ENCODE peak calls at places on chromosomes 16 and 17, in four cellular contexts. One of them, this sample, is unnamed.

GRCh38 chr17:74337834-74338500 is 11.9 kb downstream of the KIF19 start:
- DNase-seq in ELR: no peak
- DNase-seq in stimulated activated CD4-positive, alpha-beta T cell treated with anti-CD3 and anti-CD28 coated beads, TNF-alpha, amount 100 ng/mL, for 48 hours: no peak
- DNase-seq in glomerular endothelial cell: no peak
- DNase-seq in this sample: no peak

GRCh38 chr17:70295732-70296131 is 126.4 kb downstream of the KCNJ2 start:
- DNase-seq in stimulated activated CD4-positive, alpha-beta T cell treated with anti-CD3 and anti-CD28 coated beads, TNF-alpha, amount 100 ng/mL, for 48 hours: no peak
- DNase-seq in ELR: no peak
- DNase-seq in glomerular endothelial cell: no peak
- DNase-seq in this sample: no peak

GRCh38 chr16:17334096-17334495 is 136.7 kb downstream of the XYLT1 start:
- DNase-seq in ELR: peak; percentile 83
- DNase-seq in glomerular endothelial cell: no peak
- DNase-seq in stimulated activated CD4-positive, alpha-beta T cell treated with anti-CD3 and anti-CD28 coated beads, TNF-alpha, amount 100 ng/mL, for 48 hours: no peak
- DNase-seq in this sample: peak; percentile 13

GRCh38 chr16:30997000-30997886 is 12.2 kb downstream of the HSD3B7 start:
- DNase-seq in ELR: peak; percentile 87
- DNase-seq in stimulated activated CD4-positive, alpha-beta T cell treated with anti-CD3 and anti-CD28 coated beads, TNF-alpha, amount 100 ng/mL, for 48 hours: peak; percentile 66
- DNase-seq in glomerular endothelial cell: no peak
- DNase-seq in this sample: peak; percentile 82

GRCh38 chr16:3642397-3643094 is 11.9 kb upstream of the DNASE1 start:
- DNase-seq in stimulated activated CD4-positive, alpha-beta T cell treated with anti-CD3 and anti-CD28 coated beads, TNF-alpha, amount 100 ng/mL, for 48 hours: no peak
- DNase-seq in glomerular endothelial cell: no peak
- DNase-seq in ELR: peak; percentile 32
- DNase-seq in this sample: no peak

GRCh38 chr17:13647551-13647950 is 45.8 kb upstream of the HS3ST3A1 start:
- DNase-seq in stimulated activated CD4-positive, alpha-beta T cell treated with anti-CD3 and anti-CD28 coated beads, TNF-alpha, amount 100 ng/mL, for 48 hours: no peak
- DNase-seq in ELR: no peak
- DNase-seq in glomerular endothelial cell: no peak
- DNase-seq in this sample: no peak

GRCh38 chr17:60901806-60902205 is 224.2 kb downstream of the BCAS3 start:
- DNase-seq in stimulated activated CD4-positive, alpha-beta T cell treated with anti-CD3 and anti-CD28 coated beads, TNF-alpha, amount 100 ng/mL, for 48 hours: no peak
- DNase-seq in glomerular endothelial cell: no peak
- DNase-seq in ELR: peak; percentile 81
- DNase-seq in this sample: no peak

GRCh38 chr17:82231562-82232321 is 2.9 kb downstream of the SLC16A3 start:
- DNase-seq in stimulated activated CD4-positive, alpha-beta T cell treated with anti-CD3 and anti-CD28 coated beads, TNF-alpha, amount 100 ng/mL, for 48 hours: no peak
- DNase-seq in ELR: peak; percentile 79
- DNase-seq in glomerular endothelial cell: no peak
- DNase-seq in this sample: no peak

GRCh38 chr17:55416470-55417052 is 5.1 kb downstream of the MMD start:
- DNase-seq in ELR: no peak
- DNase-seq in glomerular endothelial cell: no peak
- DNase-seq in stimulated activated CD4-positive, alpha-beta T cell treated with anti-CD3 and anti-CD28 coated beads, TNF-alpha, amount 100 ng/mL, for 48 hours: no peak
- DNase-seq in this sample: no peak

GRCh38 chr16:84052071-84052622 is 9.6 kb upstream of the SLC38A8 start:
- DNase-seq in glomerular endothelial cell: no peak
- DNase-seq in stimulated activated CD4-positive, alpha-beta T cell treated with anti-CD3 and anti-CD28 coated beads, TNF-alpha, amount 100 ng/mL, for 48 hours: no peak
- DNase-seq in ELR: no peak
- DNase-seq in this sample: no peak

GRCh38 chr16:85246973-85247372 is 134.7 kb upstream of the CIBAR2 start:
- DNase-seq in stimulated activated CD4-positive, alpha-beta T cell treated with anti-CD3 and anti-CD28 coated beads, TNF-alpha, amount 100 ng/mL, for 48 hours: no peak
- DNase-seq in glomerular endothelial cell: no peak
- DNase-seq in ELR: no peak
- DNase-seq in this sample: no peak

GRCh38 chr17:348692-349425 is 3.7 kb downstream of the RPH3AL start:
- DNase-seq in glomerular endothelial cell: no peak
- DNase-seq in ELR: no peak
- DNase-seq in stimulated activated CD4-positive, alpha-beta T cell treated with anti-CD3 and anti-CD28 coated beads, TNF-alpha, amount 100 ng/mL, for 48 hours: no peak
- DNase-seq in this sample: no peak

GRCh38 chr17:7997186-7997585 is 5.2 kb upstream of the GUCY2D start:
- DNase-seq in stimulated activated CD4-positive, alpha-beta T cell treated with anti-CD3 and anti-CD28 coated beads, TNF-alpha, amount 100 ng/mL, for 48 hours: no peak
- DNase-seq in ELR: peak; percentile 55
- DNase-seq in glomerular endothelial cell: no peak
- DNase-seq in this sample: no peak

GRCh38 chr16:85757341-85757822 is 6.5 kb upstream of the C16orf74 start:
- DNase-seq in glomerular endothelial cell: no peak
- DNase-seq in ELR: peak; percentile 83
- DNase-seq in stimulated activated CD4-positive, alpha-beta T cell treated with anti-CD3 and anti-CD28 coated beads, TNF-alpha, amount 100 ng/mL, for 48 hours: no peak
- DNase-seq in this sample: no peak

GRCh38 chr16:4681471-4682083 is 11.8 kb upstream of the NUDT16L1 start:
- DNase-seq in ELR: no peak
- DNase-seq in glomerular endothelial cell: no peak
- DNase-seq in stimulated activated CD4-positive, alpha-beta T cell treated with anti-CD3 and anti-CD28 coated beads, TNF-alpha, amount 100 ng/mL, for 48 hours: no peak
- DNase-seq in this sample: no peak

GRCh38 chr16:31297496-31297895 is 37.7 kb downstream of the ITGAM start:
- DNase-seq in glomerular endothelial cell: no peak
- DNase-seq in stimulated activated CD4-positive, alpha-beta T cell treated with anti-CD3 and anti-CD28 coated beads, TNF-alpha, amount 100 ng/mL, for 48 hours: no peak
- DNase-seq in ELR: no peak
- DNase-seq in this sample: no peak

GRCh38 chr16:47787695-47788094 is 326.6 kb downstream of the PHKB start:
- DNase-seq in glomerular endothelial cell: no peak
- DNase-seq in stimulated activated CD4-positive, alpha-beta T cell treated with anti-CD3 and anti-CD28 coated beads, TNF-alpha, amount 100 ng/mL, for 48 hours: no peak
- DNase-seq in ELR: peak; percentile 39
- DNase-seq in this sample: no peak

GRCh38 chr17:28293994-28294393 is 25.0 kb upstream of the TMEM97 start:
- DNase-seq in ELR: no peak
- DNase-seq in glomerular endothelial cell: no peak
- DNase-seq in stimulated activated CD4-positive, alpha-beta T cell treated with anti-CD3 and anti-CD28 coated beads, TNF-alpha, amount 100 ng/mL, for 48 hours: no peak
- DNase-seq in this sample: no peak

GRCh38 chr17:83173997-83174858 is 94.8 kb downstream of the METRNL start:
- DNase-seq in glomerular endothelial cell: no peak
- DNase-seq in ELR: no peak
- DNase-seq in stimulated activated CD4-positive, alpha-beta T cell treated with anti-CD3 and anti-CD28 coated beads, TNF-alpha, amount 100 ng/mL, for 48 hours: no peak
- DNase-seq in this sample: no peak

GRCh38 chr17:65515959-65516948 is 45.2 kb downstream of the AXIN2 start:
- DNase-seq in ELR: no peak
- DNase-seq in glomerular endothelial cell: no peak
- DNase-seq in stimulated activated CD4-positive, alpha-beta T cell treated with anti-CD3 and anti-CD28 coated beads, TNF-alpha, amount 100 ng/mL, for 48 hours: no peak
- DNase-seq in this sample: no peak

GRCh38 chr17:73786286-73786743 is 142.1 kb upstream of the SDK2 start:
- DNase-seq in stimulated activated CD4-positive, alpha-beta T cell treated with anti-CD3 and anti-CD28 coated beads, TNF-alpha, amount 100 ng/mL, for 48 hours: no peak
- DNase-seq in ELR: no peak
- DNase-seq in glomerular endothelial cell: no peak
- DNase-seq in this sample: no peak

GRCh38 chr17:80526116-80526910 is 18.3 kb upstream of the RPTOR start:
- DNase-seq in ELR: no peak
- DNase-seq in stimulated activated CD4-positive, alpha-beta T cell treated with anti-CD3 and anti-CD28 coated beads, TNF-alpha, amount 100 ng/mL, for 48 hours: no peak
- DNase-seq in glomerular endothelial cell: no peak
- DNase-seq in this sample: no peak

GRCh38 chr17:16987830-16988601 is 16.1 kb upstream of the TNFRSF13B start:
- DNase-seq in ELR: peak; percentile 90
- DNase-seq in glomerular endothelial cell: no peak
- DNase-seq in stimulated activated CD4-positive, alpha-beta T cell treated with anti-CD3 and anti-CD28 coated beads, TNF-alpha, amount 100 ng/mL, for 48 hours: peak; percentile 35
- DNase-seq in this sample: no peak

GRCh38 chr17:81456091-81456490 is 56.5 kb downstream of the ACTG1 start:
- DNase-seq in glomerular endothelial cell: no peak
- DNase-seq in ELR: no peak
- DNase-seq in stimulated activated CD4-positive, alpha-beta T cell treated with anti-CD3 and anti-CD28 coated beads, TNF-alpha, amount 100 ng/mL, for 48 hours: no peak
- DNase-seq in this sample: no peak

GRCh38 chr16:2190659-2191445 is 5.6 kb downstream of the CASKIN1 start:
- DNase-seq in ELR: no peak
- DNase-seq in glomerular endothelial cell: no peak
- DNase-seq in stimulated activated CD4-positive, alpha-beta T cell treated with anti-CD3 and anti-CD28 coated beads, TNF-alpha, amount 100 ng/mL, for 48 hours: no peak
- DNase-seq in this sample: no peak

GRCh38 chr17:17406225-17406624 is 70.6 kb upstream of the MED9 start:
- DNase-seq in ELR: no peak
- DNase-seq in stimulated activated CD4-positive, alpha-beta T cell treated with anti-CD3 and anti-CD28 coated beads, TNF-alpha, amount 100 ng/mL, for 48 hours: no peak
- DNase-seq in glomerular endothelial cell: no peak
- DNase-seq in this sample: no peak

GRCh38 chr17:10089221-10089799 is 109.1 kb downstream of the GAS7 start:
- DNase-seq in stimulated activated CD4-positive, alpha-beta T cell treated with anti-CD3 and anti-CD28 coated beads, TNF-alpha, amount 100 ng/mL, for 48 hours: no peak
- DNase-seq in glomerular endothelial cell: no peak
- DNase-seq in ELR: no peak
- DNase-seq in this sample: no peak

GRCh38 chr16:64152010-64152767 is 969.7 kb downstream of the CDH11 start:
- DNase-seq in ELR: peak; percentile 16
- DNase-seq in glomerular endothelial cell: no peak
- DNase-seq in stimulated activated CD4-positive, alpha-beta T cell treated with anti-CD3 and anti-CD28 coated beads, TNF-alpha, amount 100 ng/mL, for 48 hours: no peak
- DNase-seq in this sample: no peak

GRCh38 chr17:64622931-64623654 is 39.0 kb downstream of the SMURF2 start:
- DNase-seq in stimulated activated CD4-positive, alpha-beta T cell treated with anti-CD3 and anti-CD28 coated beads, TNF-alpha, amount 100 ng/mL, for 48 hours: no peak
- DNase-seq in glomerular endothelial cell: peak; percentile 94
- DNase-seq in ELR: peak; percentile 98
- DNase-seq in this sample: peak; percentile 55

GRCh38 chr16:68636064-68636551 is 9.0 kb upstream of the CDH3 start:
- DNase-seq in stimulated activated CD4-positive, alpha-beta T cell treated with anti-CD3 and anti-CD28 coated beads, TNF-alpha, amount 100 ng/mL, for 48 hours: no peak
- DNase-seq in glomerular endothelial cell: no peak
- DNase-seq in ELR: peak; percentile 32
- DNase-seq in this sample: no peak

GRCh38 chr17:74096456-74096855 is 107.0 kb upstream of the RPL38 start:
- DNase-seq in ELR: no peak
- DNase-seq in stimulated activated CD4-positive, alpha-beta T cell treated with anti-CD3 and anti-CD28 coated beads, TNF-alpha, amount 100 ng/mL, for 48 hours: no peak
- DNase-seq in glomerular endothelial cell: no peak
- DNase-seq in this sample: no peak

GRCh38 chr17:42249681-42250446 is 26.3 kb downstream of the STAT5B start:
- DNase-seq in ELR: no peak
- DNase-seq in glomerular endothelial cell: no peak
- DNase-seq in stimulated activated CD4-positive, alpha-beta T cell treated with anti-CD3 and anti-CD28 coated beads, TNF-alpha, amount 100 ng/mL, for 48 hours: no peak
- DNase-seq in this sample: no peak

GRCh38 chr17:75084039-75084660 is 3.6 kb upstream of the SLC16A5 start:
- DNase-seq in ELR: no peak
- DNase-seq in stimulated activated CD4-positive, alpha-beta T cell treated with anti-CD3 and anti-CD28 coated beads, TNF-alpha, amount 100 ng/mL, for 48 hours: no peak
- DNase-seq in glomerular endothelial cell: no peak
- DNase-seq in this sample: no peak

GRCh38 chr17:8875416-8875815 is 7.9 kb upstream of the PIK3R6 start:
- DNase-seq in ELR: no peak
- DNase-seq in glomerular endothelial cell: no peak
- DNase-seq in stimulated activated CD4-positive, alpha-beta T cell treated with anti-CD3 and anti-CD28 coated beads, TNF-alpha, amount 100 ng/mL, for 48 hours: no peak
- DNase-seq in this sample: no peak

GRCh38 chr17:49574283-49574892 is 1.3 kb upstream of the NXPH3 start:
- DNase-seq in ELR: no peak
- DNase-seq in stimulated activated CD4-positive, alpha-beta T cell treated with anti-CD3 and anti-CD28 coated beads, TNF-alpha, amount 100 ng/mL, for 48 hours: no peak
- DNase-seq in glomerular endothelial cell: no peak
- DNase-seq in this sample: no peak

This sample was measured in Panc1.